ENCODE peak calls at places on chromosomes 2 and 18, in eight cellular contexts. O is IMR-90, C is ovary, U is uterus, P is spleen, X is adrenal gland, K is transverse colon, A is hepatocyte. B is an unnamed sample.

GRCh38 chr18:44788334-44788733 is 107.6 kb downstream of the SETBP1 start:
- DNase-seq in C (no peak), P (no peak), X (no peak), U (no peak), K (no peak), A (no peak), O (no peak), B (no peak)

GRCh38 chr2:173607601-173608311 is 253.1 kb downstream of the CDCA7 start:
- DNase-seq in U (no peak), A (no peak), K (no peak), P (no peak), C (no peak), X (no peak), O (no peak), B (no peak)

GRCh38 chr2:136136921-136137320 is 19.0 kb upstream of the CXCR4 start:
- DNase-seq in C (no peak), O (no peak), A (no peak), P (no peak), X (no peak), U (no peak), K (no peak), B (no peak)

GRCh38 chr2:174643356-174643755 is 45.8 kb upstream of the WIPF1 start:
- DNase-seq in C (no peak), P (no peak), K (no peak), X (no peak), U (no peak), O (no peak), A (no peak), B (no peak)

GRCh38 chr18:79914614-79915160 is 36.8 kb downstream of the SLC66A2 start:
- DNase-seq in C (no peak), A (peak; percentile 2), O (no peak), K (no peak), P (peak; percentile 70), U (no peak), X (no peak), B (no peak)

GRCh38 chr2:36695746-36696415 is 626 bp upstream of the VIT start:
- DNase-seq in K (no peak), U (no peak), X (no peak), C (no peak), O (peak; percentile 73), P (no peak), A (no peak), B (no peak)

GRCh38 chr2:110793034-110793433 is 60.7 kb downstream of the ACOXL start:
- DNase-seq in X (no peak), U (no peak), C (no peak), P (no peak), A (no peak), K (no peak), O (no peak), B (no peak)

GRCh38 chr18:80050797-80051196 is 16.6 kb downstream of the RBFA start:
- DNase-seq in X (no peak), K (no peak), A (no peak), U (no peak), O (no peak), C (no peak), P (no peak), B (no peak)

GRCh38 chr2:173555833-173556232 is 201.2 kb downstream of the CDCA7 start:
- DNase-seq in C (no peak), X (no peak), K (no peak), A (peak; percentile 39), U (no peak), O (no peak), P (no peak), B (no peak)

GRCh38 chr2:180980185-180980942 is at the start of gene UBE2E3:
- DNase-seq in P (peak; percentile 95), U (peak; percentile 79), K (peak; percentile 85), O (peak; percentile 72), X (peak; percentile 85), A (peak; percentile 90), C (peak; percentile 86), B (peak; percentile 14)

GRCh38 chr2:180985771-180986395 is 5.5 kb downstream of the UBE2E3 start:
- DNase-seq in C (no peak), U (no peak), O (no peak), P (no peak), K (no peak), A (no peak), X (no peak), B (no peak)

GRCh38 chr2:180987146-180987545 is 6.7 kb downstream of the UBE2E3 start:
- DNase-seq in O (no peak), P (no peak), A (no peak), X (no peak), C (no peak), K (no peak), U (no peak), B (no peak)

GRCh38 chr2:180980943-180981898 is 816 bp downstream of the UBE2E3 start:
- DNase-seq in U (no peak), O (peak; percentile 44), K (peak; percentile 25), X (peak; percentile 19), A (peak; percentile 73), C (no peak), P (peak; percentile 86), B (no peak)

GRCh38 chr2:180983468-180984388 is 3.3 kb downstream of the UBE2E3 start:
- DNase-seq in O (peak; percentile 69), C (no peak), P (no peak), K (peak; percentile 31), X (no peak), A (peak; percentile 68), U (no peak), B (no peak)
- TF ChIP-seq CTCF in O (peak; percentile 46), C (no peak), P (no peak), K (no peak), X (no peak), A (peak; percentile 49), U (no peak), B (no peak)

GRCh38 chr2:104856973-104857261 is 3.0 kb downstream of the POU3F3 start:
- DNase-seq in O (no peak), C (no peak), P (no peak), A (no peak), U (no peak), X (no peak), K (no peak), B (no peak)
- H3K4me3 ChIP-seq in O (no peak overlapping the region), C (no peak overlapping the region), P (peak overlapping the region; percentile 23), A (no peak overlapping the region), U (no peak overlapping the region), X (no peak overlapping the region), K (no peak overlapping the region), B (peak overlapping the region; percentile 35)

DNA sequence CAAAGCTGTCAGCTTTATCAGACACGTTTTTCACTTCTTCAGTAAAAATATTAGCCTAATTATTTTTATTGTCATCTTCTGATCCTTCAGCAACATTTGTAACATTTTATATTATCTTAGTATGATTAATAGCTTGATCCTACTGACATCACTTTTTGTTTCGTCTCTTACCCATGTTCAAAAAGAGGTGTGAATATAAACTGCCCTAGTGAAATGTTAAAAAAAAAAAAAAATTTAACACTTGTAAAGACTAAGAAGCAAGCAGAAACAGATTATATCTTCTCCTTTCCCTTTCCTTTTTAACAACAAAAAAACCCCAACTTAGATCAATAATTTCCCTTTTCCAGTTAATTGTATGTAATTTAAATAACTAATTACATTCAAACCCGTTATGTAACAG is 36.2 kb upstream of the C2orf66 start:
- DNase-seq in U (no peak), K (no peak), O (no peak), P (no peak), A (no peak), C (no peak), X (no peak), B (no peak)
- H3K9me3 ChIP-seq in U (no peaks in the 10 kb centered on the region), K (no peaks in the 10 kb centered on the region), O (no peaks in the 10 kb centered on the region), P (no peaks in the 10 kb centered on the region), A (no peaks in the 10 kb centered on the region), C (no peaks in the 10 kb centered on the region), X (no peaks in the 10 kb centered on the region), B (no peaks in the 10 kb centered on the region)

GRCh38 chr2:96468904-96469303 is 36.3 kb downstream of the NEURL3 start:
- DNase-seq in P (no peak), X (no peak), K (no peak), C (no peak), O (no peak), U (no peak), A (no peak), B (no peak)

GRCh38 chr2:96471772-96472171 is 33.4 kb downstream of the NEURL3 start:
- DNase-seq in X (no peak), U (no peak), O (no peak), A (no peak), P (no peak), C (no peak), K (no peak), B (no peak)

GRCh38 chr2:96470089-96470488 is 35.1 kb downstream of the NEURL3 start:
- DNase-seq in U (no peak), X (no peak), O (no peak), K (no peak), C (no peak), A (no peak), P (no peak), B (no peak)

GRCh38 chr2:96464651-96465050 is 40.5 kb downstream of the NEURL3 start:
- DNase-seq in P (no peak), U (no peak), K (no peak), C (no peak), A (no peak), X (no peak), O (no peak), B (no peak)

GRCh38 chr2:96470636-96471035 is 34.5 kb downstream of the NEURL3 start:
- DNase-seq in K (peak; percentile 59), C (peak; percentile 31), A (peak; percentile 31), U (no peak), X (peak; percentile 56), P (peak; percentile 82), O (peak; percentile 8), B (peak; percentile 72)
- TF ChIP-seq CTCF in K (peak; percentile 60), C (no peak), A (peak; percentile 48), U (peak; percentile 30), X (peak; percentile 58), P (peak; percentile 71), O (peak; percentile 51), B (peak; percentile 61)

GRCh38 chr2:148979164-148979918 is 59.2 kb upstream of the LYPD6B start:
- DNase-seq in A (no peak), P (no peak), O (no peak), U (no peak), X (no peak), C (no peak), K (no peak), B (no peak)

GRCh38 chr2:148981350-148981749 is 57.1 kb upstream of the LYPD6B start:
- DNase-seq in X (no peak), O (no peak), P (no peak), A (no peak), K (no peak), U (no peak), C (no peak), B (no peak)

GRCh38 chr2:148984449-148984848 is 54.0 kb upstream of the LYPD6B start:
- DNase-seq in U (no peak), K (no peak), C (no peak), P (no peak), X (no peak), A (no peak), O (no peak), B (no peak)

GRCh38 chr2:148979919-148980277 is 58.6 kb upstream of the LYPD6B start:
- DNase-seq in K (no peak), A (no peak), X (no peak), C (no peak), P (no peak), U (no peak), O (no peak), B (no peak)

GRCh38 chr2:148982282-148982681 is 56.2 kb upstream of the LYPD6B start:
- DNase-seq in O (no peak), A (no peak), K (no peak), X (no peak), P (no peak), U (no peak), C (no peak), B (no peak)
- H3K4me3 ChIP-seq in O (no peak overlapping the region), A (no peak overlapping the region), K (no peak overlapping the region), X (no peak overlapping the region), P (no peak overlapping the region), U (no peak overlapping the region), C (no peak overlapping the region), B (no peak overlapping the region)

GRCh38 chr18:65363911-65364632 is 386.7 kb upstream of the CDH7 start:
- DNase-seq in X (no peak), A (no peak), U (no peak), K (no peak), C (no peak), P (no peak), O (no peak), B (no peak)
- H3K9me3 ChIP-seq in X (no peaks in the 10 kb centered on the region), A (no peaks in the 10 kb centered on the region), U (no peaks in the 10 kb centered on the region), K (no peaks in the 10 kb centered on the region), C (no peaks in the 10 kb centered on the region), P (no peaks in the 10 kb centered on the region), O (peaks cover 9% of the 10 kb centered on the region), B (no peaks in the 10 kb centered on the region)